ENCODE peak calls at places on chromosome 21, in five cellular contexts. One of them, this sample, is unnamed.
A peak's percentile ranks its signal among the peaks of the same experiment; 100 is the strongest.

GRCh38 chr21:29175408-29176147 is 45.1 kb downstream of the MAP3K7CL start:
- DNase-seq in upper lobe of left lung: no peak
- DNase-seq in GM23338: no peak
- DNase-seq in HCT116: no peak
- DNase-seq in stomach: no peak
- DNase-seq in this sample: no peak

GRCh38 chr21:45118099-45118498 is 43.7 kb downstream of the ADARB1 start:
- DNase-seq in upper lobe of left lung: no peak
- DNase-seq in GM23338: no peak
- DNase-seq in HCT116: no peak
- DNase-seq in stomach: no peak
- DNase-seq in this sample: no peak

GRCh38 chr21:34841154-34841553 is 172.4 kb downstream of the CLIC6 start:
- DNase-seq in upper lobe of left lung: no peak
- DNase-seq in GM23338: no peak
- DNase-seq in HCT116: no peak
- DNase-seq in stomach: no peak
- DNase-seq in this sample: no peak

GRCh38 chr21:34820051-34820450 is 151.3 kb downstream of the CLIC6 start:
- DNase-seq in upper lobe of left lung: no peak
- DNase-seq in GM23338: no peak
- DNase-seq in HCT116: no peak
- DNase-seq in stomach: no peak
- DNase-seq in this sample: no peak

GRCh38 chr21:34609244-34609950 is 5.5 kb downstream of the RCAN1 start:
- DNase-seq in upper lobe of left lung: no peak
- DNase-seq in GM23338: no peak
- DNase-seq in HCT116: no peak
- DNase-seq in stomach: no peak
- DNase-seq in this sample: no peak

GRCh38 chr21:44394733-44395132 is 41.3 kb downstream of the TRPM2 start:
- DNase-seq in upper lobe of left lung: no peak
- DNase-seq in GM23338: no peak
- DNase-seq in HCT116: no peak
- DNase-seq in stomach: no peak
- DNase-seq in this sample: no peak

GRCh38 chr21:14740692-14741091 is 194.6 kb upstream of the SAMSN1 start:
- DNase-seq in upper lobe of left lung: no peak
- DNase-seq in GM23338: no peak
- DNase-seq in HCT116: no peak
- DNase-seq in stomach: no peak
- DNase-seq in this sample: no peak

GRCh38 chr21:43188181-43188580 is 19.4 kb downstream of the CRYAA start:
- DNase-seq in upper lobe of left lung: no peak
- DNase-seq in GM23338: no peak
- DNase-seq in HCT116: no peak
- DNase-seq in stomach: no peak
- DNase-seq in this sample: peak; percentile 27

GRCh38 chr21:8989883-8990325 is 1531.5 kb upstream of the TPTE start:
- DNase-seq in upper lobe of left lung: no peak
- DNase-seq in GM23338: peak; percentile 88
- DNase-seq in HCT116: no peak
- DNase-seq in stomach: no peak
- DNase-seq in this sample: no peak

GRCh38 chr21:25453524-25453923 is 153.8 kb downstream of the MRPL39 start:
- DNase-seq in upper lobe of left lung: no peak
- DNase-seq in GM23338: no peak
- DNase-seq in HCT116: no peak
- DNase-seq in stomach: no peak
- DNase-seq in this sample: no peak

GRCh38 chr21:14581902-14582457 is 35.9 kb upstream of the SAMSN1 start:
- DNase-seq in upper lobe of left lung: no peak
- DNase-seq in GM23338: no peak
- DNase-seq in HCT116: no peak
- DNase-seq in stomach: no peak
- DNase-seq in this sample: no peak

GRCh38 chr21:44957901-44958451 is 18.1 kb downstream of the SLX9 start:
- DNase-seq in upper lobe of left lung: no peak
- DNase-seq in GM23338: no peak
- DNase-seq in HCT116: no peak
- DNase-seq in stomach: no peak
- DNase-seq in this sample: peak; percentile 68

GRCh38 chr21:35244514-35244913 is 195.4 kb upstream of the RUNX1 start:
- DNase-seq in upper lobe of left lung: peak; percentile 33
- DNase-seq in GM23338: no peak
- DNase-seq in HCT116: no peak
- DNase-seq in stomach: peak; percentile 55
- DNase-seq in this sample: no peak

GRCh38 chr21:44349847-44350772 is 3.3 kb upstream of the TRPM2 start:
- DNase-seq in upper lobe of left lung: no peak
- DNase-seq in GM23338: peak; percentile 62
- DNase-seq in HCT116: no peak
- DNase-seq in stomach: no peak
- DNase-seq in this sample: no peak

GRCh38 chr21:30563072-30563471 is 2.0 kb upstream of the KRTAP19-7 start:
- DNase-seq in upper lobe of left lung: no peak
- DNase-seq in GM23338: no peak
- DNase-seq in HCT116: no peak
- DNase-seq in stomach: no peak
- DNase-seq in this sample: no peak

GRCh38 chr21:27454234-27454633 is 487.3 kb upstream of the ADAMTS5 start:
- DNase-seq in upper lobe of left lung: no peak
- DNase-seq in GM23338: no peak
- DNase-seq in HCT116: no peak
- DNase-seq in stomach: no peak
- DNase-seq in this sample: no peak

GRCh38 chr21:44415073-44416025 is 40.0 kb upstream of the LRRC3 start:
- DNase-seq in upper lobe of left lung: no peak
- DNase-seq in GM23338: no peak
- DNase-seq in HCT116: no peak
- DNase-seq in stomach: no peak
- DNase-seq in this sample: peak; percentile 19

GRCh38 chr21:14675774-14676530 is 129.8 kb upstream of the SAMSN1 start:
- DNase-seq in upper lobe of left lung: peak; percentile 48
- DNase-seq in GM23338: no peak
- DNase-seq in HCT116: no peak
- DNase-seq in stomach: no peak
- DNase-seq in this sample: no peak

GRCh38 chr21:28135646-28136045 is 857.0 kb downstream of the LTN1 start:
- DNase-seq in upper lobe of left lung: peak; percentile 29
- DNase-seq in GM23338: no peak
- DNase-seq in HCT116: no peak
- DNase-seq in stomach: no peak
- DNase-seq in this sample: no peak

GRCh38 chr21:25818156-25818950 is 83.6 kb downstream of the GABPA start:
- DNase-seq in upper lobe of left lung: no peak
- DNase-seq in GM23338: peak; percentile 16
- DNase-seq in HCT116: no peak
- DNase-seq in stomach: no peak
- DNase-seq in this sample: no peak

GRCh38 chr21:30942192-30942591 is 60.8 kb upstream of the KRTAP11-1 start:
- DNase-seq in upper lobe of left lung: no peak
- DNase-seq in GM23338: peak; percentile 3
- DNase-seq in HCT116: no peak
- DNase-seq in stomach: no peak
- DNase-seq in this sample: no peak

GRCh38 chr21:44971672-44971995 is 31.8 kb downstream of the SLX9 start:
- DNase-seq in upper lobe of left lung: no peak
- DNase-seq in GM23338: no peak
- DNase-seq in HCT116: no peak
- DNase-seq in stomach: no peak
- DNase-seq in this sample: peak; percentile 59

GRCh38 chr21:15729674-15730483 is at the start of gene USP25:
- DNase-seq in upper lobe of left lung: peak; percentile 94
- DNase-seq in GM23338: peak; percentile 86
- DNase-seq in HCT116: peak; percentile 43
- DNase-seq in stomach: peak; percentile 95
- DNase-seq in this sample: peak; percentile 96

GRCh38 chr21:45041351-45041805 is 33.0 kb upstream of the ADARB1 start:
- DNase-seq in upper lobe of left lung: peak; percentile 80
- DNase-seq in GM23338: no peak
- DNase-seq in HCT116: no peak
- DNase-seq in stomach: peak; percentile 50
- DNase-seq in this sample: peak; percentile 94

GRCh38 chr21:16476056-16476850 is 746.5 kb downstream of the USP25 start:
- DNase-seq in upper lobe of left lung: no peak
- DNase-seq in GM23338: no peak
- DNase-seq in HCT116: no peak
- DNase-seq in stomach: no peak
- DNase-seq in this sample: no peak

GRCh38 chr21:33491373-33492102 is at the start of gene DNAJC28:
- DNase-seq in upper lobe of left lung: peak; percentile 93
- DNase-seq in GM23338: peak; percentile 99
- DNase-seq in HCT116: peak; percentile 85
- DNase-seq in stomach: peak; percentile 94
- DNase-seq in this sample: peak; percentile 96
- TF ChIP-seq POLR2AphosphoS5 in upper lobe of left lung: peak; percentile 82
- TF ChIP-seq POLR2AphosphoS5 in GM23338: peak; percentile 89
- TF ChIP-seq POLR2AphosphoS5 in HCT116: peak; percentile 59
- TF ChIP-seq POLR2AphosphoS5 in stomach: peak; percentile 66
- TF ChIP-seq POLR2AphosphoS5 in this sample: peak; percentile 69

GRCh38 chr21:42109473-42109872 is 38.4 kb downstream of the UMODL1 start:
- DNase-seq in upper lobe of left lung: no peak
- DNase-seq in GM23338: no peak
- DNase-seq in HCT116: no peak
- DNase-seq in stomach: no peak
- DNase-seq in this sample: no peak

GRCh38 chr21:42108554-42108885 is 37.4 kb downstream of the UMODL1 start:
- DNase-seq in upper lobe of left lung: no peak
- DNase-seq in GM23338: no peak
- DNase-seq in HCT116: no peak
- DNase-seq in stomach: no peak
- DNase-seq in this sample: no peak

GRCh38 chr21:42108941-42109340 is 37.8 kb downstream of the UMODL1 start:
- DNase-seq in upper lobe of left lung: no peak
- DNase-seq in GM23338: no peak
- DNase-seq in HCT116: no peak
- DNase-seq in stomach: no peak
- DNase-seq in this sample: no peak

GRCh38 chr21:42107177-42107880 is 36.2 kb downstream of the UMODL1 start:
- DNase-seq in upper lobe of left lung: no peak
- DNase-seq in GM23338: peak; percentile 58
- DNase-seq in HCT116: no peak
- DNase-seq in stomach: no peak
- DNase-seq in this sample: no peak

DNA sequence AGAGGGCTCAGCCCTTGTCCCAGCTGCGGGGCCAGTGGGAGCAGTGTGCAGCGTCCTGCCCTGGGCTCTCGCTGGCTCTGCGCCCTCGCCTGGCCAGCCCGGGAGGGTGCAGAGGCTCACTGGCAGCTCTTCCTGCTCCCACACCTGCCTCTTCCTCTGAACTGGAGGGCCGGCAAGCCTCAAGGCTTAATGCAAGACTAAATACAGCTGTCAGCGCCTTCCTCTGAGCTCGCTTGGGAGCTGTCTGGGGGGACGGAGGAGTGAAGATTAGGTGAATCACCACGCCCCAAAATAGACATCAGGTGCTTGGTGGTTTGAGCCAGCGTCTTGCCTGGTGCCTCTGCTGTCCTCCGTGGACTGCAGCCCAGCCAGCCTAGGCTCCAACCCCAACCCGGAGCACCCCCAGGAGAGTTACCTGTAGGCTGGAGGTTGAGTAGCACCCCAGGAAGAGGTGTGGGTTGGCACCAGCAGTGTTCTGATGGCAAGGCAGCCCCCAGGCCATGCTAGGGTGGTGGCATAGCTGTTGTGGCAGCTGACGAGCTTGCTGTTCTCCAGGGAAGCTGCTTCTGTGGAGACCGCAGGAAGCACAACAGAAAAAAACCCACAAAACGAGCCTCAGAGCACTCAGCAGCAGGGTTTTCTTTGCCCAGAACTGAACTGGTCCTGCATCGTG is 36.9 kb downstream of the UMODL1 start:
- DNase-seq in upper lobe of left lung: peak; percentile 79
- DNase-seq in GM23338: peak; percentile 75
- DNase-seq in HCT116: no peak
- DNase-seq in stomach: peak; percentile 67
- DNase-seq in this sample: no peak
- H3K27ac ChIP-seq in upper lobe of left lung: peak overlapping the region; percentile 61
- H3K27ac ChIP-seq in GM23338: no peak overlapping the region
- H3K27ac ChIP-seq in HCT116: no peak overlapping the region
- H3K27ac ChIP-seq in stomach: no peak overlapping the region
- H3K27ac ChIP-seq in this sample: no peak overlapping the region

DNA sequence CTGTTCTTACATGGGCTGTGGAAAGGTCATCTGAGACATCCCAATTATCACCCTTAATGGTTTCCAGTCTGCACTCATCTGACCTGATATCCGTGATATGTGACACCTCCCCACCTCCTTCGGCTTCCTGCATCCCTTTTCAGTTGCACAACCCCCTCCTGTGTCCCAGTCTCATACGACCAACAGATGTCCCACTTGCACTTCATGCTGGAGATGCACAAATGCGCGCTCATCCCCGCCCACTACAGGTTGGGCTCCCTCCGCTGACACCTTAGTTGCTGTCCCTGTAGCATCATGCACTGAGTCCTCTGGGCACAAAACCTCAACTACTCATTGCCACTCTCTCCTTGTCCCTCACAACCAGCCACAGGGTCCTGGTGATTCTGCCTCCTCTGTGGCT is 94.4 kb downstream of the MIS18A start:
- DNase-seq in upper lobe of left lung: no peak
- DNase-seq in GM23338: peak; percentile 5
- DNase-seq in HCT116: no peak
- DNase-seq in stomach: no peak
- DNase-seq in this sample: no peak
- TF ChIP-seq CTCF in upper lobe of left lung: no peak
- TF ChIP-seq CTCF in GM23338: no peak
- TF ChIP-seq CTCF in HCT116: no peak
- TF ChIP-seq CTCF in stomach: no peak
- TF ChIP-seq CTCF in this sample: no peak

GRCh38 chr21:18744840-18745239 is 341.3 kb upstream of the TMPRSS15 start:
- DNase-seq in upper lobe of left lung: no peak
- DNase-seq in GM23338: peak; percentile 28
- DNase-seq in HCT116: no peak
- DNase-seq in stomach: no peak
- DNase-seq in this sample: no peak
- TF ChIP-seq POLR2AphosphoS5 in upper lobe of left lung: no peak
- TF ChIP-seq POLR2AphosphoS5 in GM23338: no peak
- TF ChIP-seq POLR2AphosphoS5 in HCT116: no peak
- TF ChIP-seq POLR2AphosphoS5 in stomach: no peak
- TF ChIP-seq POLR2AphosphoS5 in this sample: no peak